ENCODE peak calls at places on chromosome 11, in eight cellular contexts. N is CD4-positive, alpha-beta T cell; K is activated T-helper 1 cell treated with anti-CD3 and anti-CD28 coated beads, Interleukin-12 subunit alpha, Interleukin-12 subunit beta, Interleukin-2, Interleukin-4 antibody, amounts not matched to agents 30 ng/mL and 10 ng/mL and 1 ng/mL, durations not matched to agents 14 hours and 24 hours and 36 hours; Y is activated CD4-positive, alpha-beta T cell treated with anti-CD3 and anti-CD28 coated beads for 24 hours; D is HS-5; X is cardiac muscle cell; M is SJCRH30; J is left ventricle myocardium inferior. H is an unnamed sample.

GRCh38 chr11:121681536-121681935 is 228.8 kb upstream of the SORL1-AS1 start:
- DNase-seq in X (no peak), Y (no peak), M (no peak), J (no peak), D (no peak), K (no peak), N (no peak), H (no peak)

GRCh38 chr11:10651579-10652361 is 41.8 kb downstream of the IRAG1 start:
- DNase-seq in Y (no peak), K (no peak), D (no peak), J (no peak), M (peak), N (no peak), X (no peak), H (no peak)

GRCh38 chr11:48093795-48094642 is 113.7 kb downstream of the PTPRJ start:
- DNase-seq in M (no peak), K (no peak), X (peak), J (no peak), N (no peak), Y (no peak), D (no peak), H (no peak)

GRCh38 chr11:35038211-35038930 is 100.6 kb upstream of the CD44 start:
- DNase-seq in J (no peak), K (no peak), M (no peak), N (no peak), X (no peak), D (no peak), Y (no peak), H (no peak)

GRCh38 chr11:122743093-122743741 is 87.7 kb downstream of the UBASH3B start:
- DNase-seq in X (no peak), D (no peak), Y (no peak), K (no peak), J (no peak), N (no peak), M (no peak), H (no peak)

GRCh38 chr11:6617315-6617781 is 1.9 kb downstream of the TPP1 start:
- DNase-seq in M (no peak), Y (no peak), J (no peak), D (no peak), N (no peak), X (no peak), K (no peak), H (no peak)

GRCh38 chr11:117822031-117822521 is 2.5 kb downstream of the FXYD2 start:
- DNase-seq in X (peak), J (no peak), D (no peak), K (no peak), M (peak), N (peak), Y (peak), H (no peak)

GRCh38 chr11:44632466-44633123 is 67.1 kb downstream of the CD82 start:
- DNase-seq in X (peak), Y (no peak), D (no peak), M (no peak), N (no peak), K (no peak), J (no peak), H (no peak)

GRCh38 chr11:133501643-133502535 is 30.4 kb downstream of the OPCML start:
- DNase-seq in N (no peak), M (no peak), D (no peak), J (no peak), Y (no peak), X (no peak), K (no peak), H (no peak)

GRCh38 chr11:1482581-1483444 is 3.8 kb downstream of the MOB2 start:
- DNase-seq in Y (no peak), D (no peak), N (no peak), M (no peak), X (no peak), J (peak), K (no peak), H (no peak)

GRCh38 chr11:47778878-47779483 is 11.8 kb upstream of the FNBP4 start:
- DNase-seq in X (no peak), Y (no peak), N (no peak), D (no peak), J (no peak), K (no peak), M (no peak), H (no peak)

GRCh38 chr11:70527429-70528045 is 129.2 kb downstream of the CTTN start:
- DNase-seq in M (no peak), N (no peak), Y (no peak), X (no peak), K (no peak), J (no peak), D (no peak), H (no peak)

GRCh38 chr11:72233773-72234513 is 9.4 kb downstream of the INPPL1 start:
- DNase-seq in J (no peak), D (no peak), K (no peak), M (no peak), N (no peak), X (no peak), Y (no peak), H (no peak)

GRCh38 chr11:2399488-2400068 is 972 bp upstream of the TSSC4 start:
- DNase-seq in X (no peak), N (peak), J (no peak), M (no peak), K (no peak), D (no peak), Y (no peak), H (no peak)

GRCh38 chr11:64629796-64630562 is 39.0 kb downstream of the SLC22A12 start:
- DNase-seq in N (no peak), M (peak), Y (no peak), K (no peak), X (peak), D (no peak), J (no peak), H (no peak)

GRCh38 chr11:7480132-7480531 is 5.2 kb upstream of the OLFML1 start:
- DNase-seq in Y (no peak), N (no peak), K (no peak), J (no peak), D (no peak), X (no peak), M (no peak), H (no peak)

GRCh38 chr11:105244157-105244820 is 104.7 kb upstream of the CARD18 start:
- DNase-seq in D (peak), X (peak), K (no peak), Y (no peak), N (no peak), J (no peak), M (peak), H (no peak)

GRCh38 chr11:93287434-93287833 is 43.1 kb upstream of the DEUP1 start:
- DNase-seq in N (no peak), D (no peak), J (no peak), K (no peak), M (no peak), Y (no peak), X (no peak), H (no peak)

GRCh38 chr11:74822187-74822586 is 73.5 kb downstream of the RNF169 start:
- DNase-seq in K (no peak), N (no peak), Y (no peak), M (no peak), J (no peak), X (no peak), D (no peak), H (no peak)

GRCh38 chr11:43517518-43517917 is 158.8 kb downstream of the TTC17 start:
- DNase-seq in J (no peak), D (peak), X (no peak), N (no peak), M (no peak), K (no peak), Y (no peak), H (no peak)

GRCh38 chr11:115590254-115590653 is 86.0 kb upstream of the CADM1 start:
- DNase-seq in D (no peak), M (no peak), J (peak), X (peak), Y (no peak), N (no peak), K (no peak), H (no peak)

GRCh38 chr11:71963468-71963867 is 34.6 kb downstream of the RNF121 start:
- DNase-seq in J (no peak), N (no peak), D (no peak), Y (no peak), M (no peak), X (no peak), K (no peak), H (no peak)

GRCh38 chr11:76903325-76903724 is 42.6 kb downstream of the ACER3 start:
- DNase-seq in M (no peak), K (no peak), X (no peak), D (no peak), N (no peak), J (no peak), Y (no peak), H (no peak)

GRCh38 chr11:91373497-91373896 is 851.1 kb upstream of the FAT3 start:
- DNase-seq in X (no peak), K (no peak), M (no peak), D (no peak), J (no peak), Y (no peak), N (no peak), H (no peak)

GRCh38 chr11:118015385-118015841 is 29.2 kb downstream of the IL10RA start:
- DNase-seq in D (no peak), J (no peak), N (no peak), K (no peak), Y (no peak), M (no peak), X (no peak), H (no peak)

GRCh38 chr11:121671276-121672168 is 218.8 kb upstream of the SORL1-AS1 start:
- DNase-seq in K (no peak), X (no peak), N (no peak), M (peak), D (no peak), Y (no peak), J (no peak), H (no peak)

GRCh38 chr11:14065153-14065552 is 102.6 kb downstream of the SPON1 start:
- DNase-seq in D (no peak), K (no peak), J (no peak), X (no peak), N (no peak), M (no peak), Y (no peak), H (no peak)

GRCh38 chr11:44398266-44399045 is 88.5 kb upstream of the ALX4 start:
- DNase-seq in J (no peak), K (no peak), X (no peak), M (no peak), N (no peak), Y (no peak), D (no peak), H (no peak)

GRCh38 chr11:69484427-69485259 is 3.2 kb downstream of the LINC01488 start:
- DNase-seq in D (no peak), X (peak), K (no peak), N (no peak), M (no peak), Y (no peak), J (peak), H (no peak)

GRCh38 chr11:130068986-130069683 is 559 bp upstream of the APLP2 start:
- DNase-seq in K (no peak), D (no peak), X (no peak), N (peak), M (no peak), J (peak), Y (peak), H (no peak)

GRCh38 chr11:74069146-74070046 is 60.5 kb upstream of the UCP3 start:
- DNase-seq in X (no peak), M (no peak), J (no peak), K (no peak), N (no peak), Y (no peak), D (peak), H (no peak)

GRCh38 chr11:58788355-58789023 is 56.0 kb downstream of the GLYATL2 start:
- DNase-seq in J (no peak), N (peak), M (peak), D (peak), K (peak), X (peak), Y (peak), H (no peak)

GRCh38 chr11:2387266-2387982 is 10.3 kb downstream of the CD81 start:
- DNase-seq in Y (no peak), M (peak), J (no peak), K (no peak), X (no peak), D (no peak), N (no peak), H (no peak)

GRCh38 chr11:108890482-108891092 is 225.7 kb downstream of the DDX10 start:
- DNase-seq in Y (no peak), K (no peak), N (no peak), X (no peak), J (no peak), D (no peak), M (no peak), H (no peak)

GRCh38 chr11:102580185-102580951 is 44.8 kb downstream of the MMP20 start:
- DNase-seq in Y (no peak), K (no peak), D (no peak), M (no peak), N (no peak), J (no peak), X (no peak), H (no peak)